ENCODE peak calls at places on chromosomes 2 and 18, in six cellular contexts. G is NCI-H524 treated with DMSO at 0.1 percent for 48 hours; H is GM19239; E is stimulated activated CD4-positive, alpha-beta T cell treated with anti-CD3 and anti-CD28 coated beads, Interleukin-12 subunit alpha, Interleukin-12 subunit beta, amount 100 ng/mL, for 4 hours; F is endodermal cell; P is fibroblast of mammary gland. V is an unnamed sample.

GRCh38 chr18:68997845-68998244 is 200.0 kb downstream of the CCDC102B start:
- DNase-seq in G (no peak), H (no peak), E (no peak), F (no peak), P (peak), V (no peak)

GRCh38 chr2:162123806-162124758 is 28.0 kb downstream of the GCG start:
- DNase-seq in G (peak), H (no peak), E (no peak), F (no peak), P (peak), V (peak)

GRCh38 chr2:38671946-38672345 is 6.0 kb downstream of the GALM start:
- DNase-seq in G (no peak), H (no peak), E (no peak), F (peak), P (no peak), V (no peak)

GRCh38 chr2:207040606-207041173 is 101.4 kb downstream of the CPO start:
- DNase-seq in G (no peak), H (no peak), E (no peak), F (no peak), P (no peak), V (no peak)

GRCh38 chr2:74812787-74813200 is 21.1 kb upstream of the HK2 start:
- DNase-seq in G (no peak), H (no peak), E (no peak), F (no peak), P (no peak), V (no peak)

GRCh38 chr2:37226863-37227262 is 4.5 kb downstream of the CEBPZ start:
- DNase-seq in G (no peak), H (no peak), E (no peak), F (peak), P (no peak), V (no peak)

GRCh38 chr2:10220516-10221391 is 82.0 kb upstream of the HPCAL1 start:
- DNase-seq in G (no peak), H (no peak), E (no peak), F (no peak), P (peak), V (no peak)

GRCh38 chr2:135037831-135038230 is 9.4 kb downstream of the MAP3K19 start:
- DNase-seq in G (no peak), H (no peak), E (no peak), F (no peak), P (no peak), V (no peak)

GRCh38 chr18:68713131-68713530 is 1.8 kb downstream of the TMX3 start:
- DNase-seq in G (no peak), H (no peak), E (no peak), F (peak), P (no peak), V (no peak)

GRCh38 chr2:98654702-98655488 is 46.5 kb downstream of the UNC50 start:
- DNase-seq in G (no peak), H (no peak), E (no peak), F (no peak), P (no peak), V (no peak)

GRCh38 chr2:197146995-197147394 is 163.6 kb downstream of the ANKRD44 start:
- DNase-seq in G (no peak), H (no peak), E (no peak), F (no peak), P (no peak), V (no peak)

GRCh38 chr2:7999683-8000476 is 682.0 kb upstream of the ID2 start:
- DNase-seq in G (no peak), H (no peak), E (no peak), F (no peak), P (no peak), V (no peak)

GRCh38 chr2:207241198-207241597 is 75.5 kb upstream of the KLF7 start:
- DNase-seq in G (no peak), H (no peak), E (no peak), F (no peak), P (peak), V (no peak)

GRCh38 chr2:176002684-176003225 is 688 bp upstream of the LNPK start:
- DNase-seq in G (peak), H (no peak), E (peak), F (no peak), P (peak), V (no peak)

GRCh38 chr2:54587439-54588016 is 131.4 kb downstream of the SPTBN1 start:
- DNase-seq in G (no peak), H (no peak), E (no peak), F (no peak), P (no peak), V (no peak)

GRCh38 chr2:168178520-168178919 is 68.9 kb downstream of the STK39 start:
- DNase-seq in G (no peak), H (no peak), E (no peak), F (no peak), P (no peak), V (no peak)

GRCh38 chr2:229784791-229785190 is 70.4 kb upstream of the DNER start:
- DNase-seq in G (no peak), H (no peak), E (no peak), F (no peak), P (peak), V (no peak)

GRCh38 chr2:235501663-235502009 is 7.8 kb downstream of the AGAP1 start:
- DNase-seq in G (peak), H (no peak), E (no peak), F (peak), P (no peak), V (no peak)

GRCh38 chr2:9336209-9336533 is 87.2 kb downstream of the ITGB1BP1 start:
- DNase-seq in G (peak), H (no peak), E (no peak), F (no peak), P (peak), V (no peak)

GRCh38 chr2:148814143-148814852 is 60.7 kb upstream of the KIF5C start:
- DNase-seq in G (no peak), H (no peak), E (no peak), F (no peak), P (peak), V (no peak)

GRCh38 chr2:64325477-64325851 is 128.5 kb upstream of the LGALSL start:
- DNase-seq in G (no peak), H (no peak), E (no peak), F (no peak), P (peak), V (no peak)

GRCh38 chr18:72898870-72899840 is 31.4 kb upstream of the NETO1 start:
- DNase-seq in G (no peak), H (no peak), E (no peak), F (no peak), P (no peak), V (no peak)

GRCh38 chr2:15993232-15993610 is 52.9 kb downstream of the MYCN start:
- DNase-seq in G (peak), H (no peak), E (no peak), F (no peak), P (no peak), V (no peak)

GRCh38 chr2:197909377-197909776 is 105.0 kb downstream of the PLCL1 start:
- DNase-seq in G (no peak), H (no peak), E (no peak), F (no peak), P (peak), V (no peak)

GRCh38 chr2:99487906-99488305 is 1.9 kb downstream of the REV1 start:
- DNase-seq in G (no peak), H (no peak), E (no peak), F (no peak), P (peak), V (no peak)

GRCh38 chr2:71783215-71783614 is 329.9 kb downstream of the DYSF start:
- DNase-seq in G (no peak), H (no peak), E (no peak), F (no peak), P (no peak), V (no peak)

GRCh38 chr2:229154381-229154780 is 116.7 kb downstream of the PID1 start:
- DNase-seq in G (no peak), H (no peak), E (no peak), F (no peak), P (peak), V (no peak)

GRCh38 chr2:39501412-39501811 is 64.3 kb upstream of the MAP4K3 start:
- DNase-seq in G (no peak), H (no peak), E (no peak), F (no peak), P (no peak), V (no peak)

GRCh38 chr2:145845207-145845894 is 1325.4 kb upstream of the ZEB2 start:
- DNase-seq in G (no peak), H (no peak), E (no peak), F (no peak), P (peak), V (no peak)

GRCh38 chr2:128493880-128494279 is 175.2 kb upstream of the HS6ST1 start:
- DNase-seq in G (no peak), H (no peak), E (no peak), F (peak), P (no peak), V (peak)

GRCh38 chr2:19099181-19099580 is 259.2 kb downstream of the OSR1 start:
- DNase-seq in G (no peak), H (no peak), E (no peak), F (no peak), P (no peak), V (no peak)

GRCh38 chr2:188978291-188979081 is 4.3 kb downstream of the COL3A1 start:
- DNase-seq in G (no peak), H (peak), E (no peak), F (no peak), P (peak), V (no peak)

GRCh38 chr18:43481069-43481468 is 203.8 kb upstream of the SYT4 start:
- DNase-seq in G (peak), H (no peak), E (no peak), F (no peak), P (no peak), V (no peak)

GRCh38 chr2:86519349-86519748 is 43.9 kb downstream of the CHMP3 start:
- DNase-seq in G (no peak), H (no peak), E (no peak), F (no peak), P (no peak), V (no peak)

GRCh38 chr2:179031731-179032408 is 18.1 kb downstream of the CCDC141 start:
- DNase-seq in G (no peak), H (no peak), E (no peak), F (no peak), P (no peak), V (no peak)

V was measured in ecto neural progenitor cell.